ENCODE peak calls at places on chromosome 17, in seven cellular contexts. T is small intestine; J is stimulated activated CD4-positive, alpha-beta T cell treated with anti-CD3 and anti-CD28 coated beads, Interleukin-2, amount 100 ng/mL, for 24 hours; O is G401; Y is naive thymus-derived CD8-positive, alpha-beta T cell; L is foreskin fibroblast; R is GM12891. I is an unnamed sample.

GRCh38 chr17:64231567-64232141 is 31.4 kb downstream of the TEX2 start:
- DNase-seq in Y (no peak), J (no peak), O (no peak), L (peak), R (no peak), T (no peak), I (no peak)

GRCh38 chr17:56029980-56030624 is 123.2 kb upstream of the ANKFN1 start:
- DNase-seq in Y (no peak), R (no peak), L (no peak), O (no peak), J (no peak), T (no peak), I (no peak)

GRCh38 chr17:82213251-82214011 is 789 bp upstream of the CCDC57 start:
- DNase-seq in O (peak), L (peak), R (no peak), Y (peak), J (peak), T (peak), I (peak)

GRCh38 chr17:6187836-6188235 is 117.7 kb downstream of the WSCD1 start:
- DNase-seq in R (no peak), Y (no peak), L (no peak), J (no peak), T (no peak), O (no peak), I (no peak)

GRCh38 chr17:72683506-72684404 is 408.7 kb downstream of the SLC39A11 start:
- DNase-seq in L (peak), R (no peak), O (peak), Y (no peak), T (peak), J (no peak), I (peak)

GRCh38 chr17:17143501-17143900 is 62.6 kb downstream of the PLD6 start:
- DNase-seq in Y (no peak), L (no peak), J (no peak), T (no peak), O (no peak), R (no peak), I (no peak)

GRCh38 chr17:12990926-12991325 is 26.9 kb downstream of the ELAC2 start:
- DNase-seq in L (no peak), R (no peak), J (no peak), O (no peak), T (no peak), Y (no peak), I (no peak)

GRCh38 chr17:17605083-17605746 is 13.7 kb upstream of the PEMT start:
- DNase-seq in Y (no peak), T (no peak), L (peak), O (no peak), J (no peak), R (no peak), I (peak)

GRCh38 chr17:5194346-5194745 is 2.7 kb upstream of the ZNF594 start:
- DNase-seq in O (no peak), Y (no peak), L (peak), T (no peak), R (no peak), J (no peak), I (no peak)

GRCh38 chr17:63652106-63652505 is 29.9 kb downstream of the MAP3K3 start:
- DNase-seq in Y (no peak), O (no peak), T (no peak), J (no peak), L (no peak), R (no peak), I (no peak)

GRCh38 chr17:45749831-45750335 is 34.2 kb upstream of the CRHR1 start:
- DNase-seq in R (no peak), O (no peak), T (no peak), J (no peak), Y (no peak), L (no peak), I (no peak)

GRCh38 chr17:42702446-42702845 is 20.1 kb downstream of the CNTNAP1 start:
- DNase-seq in J (no peak), Y (no peak), O (no peak), T (no peak), L (no peak), R (peak), I (no peak)

GRCh38 chr17:263773-264172 is 82.3 kb upstream of the DOC2B start:
- DNase-seq in O (no peak), Y (no peak), L (no peak), J (no peak), R (no peak), T (no peak), I (no peak)

GRCh38 chr17:73954981-73955380 is 248.5 kb upstream of the RPL38 start:
- DNase-seq in J (no peak), O (no peak), R (no peak), T (peak), L (no peak), Y (no peak), I (no peak)

GRCh38 chr17:42010898-42011516 is 6.2 kb downstream of the DNAJC7 start:
- DNase-seq in O (no peak), Y (no peak), J (no peak), R (no peak), L (peak), T (peak), I (peak)

GRCh38 chr17:30021708-30022317 is 80.4 kb downstream of the EFCAB5 start:
- DNase-seq in T (peak), Y (peak), O (peak), L (peak), R (peak), J (peak), I (peak)

GRCh38 chr17:30819941-30820705 is 4.4 kb downstream of the CRLF3 start:
- DNase-seq in Y (no peak), O (no peak), T (no peak), J (no peak), L (no peak), R (no peak), I (no peak)

GRCh38 chr17:33653389-33653788 is 360.3 kb upstream of the ASIC2 start:
- DNase-seq in O (no peak), Y (no peak), T (no peak), R (no peak), J (no peak), L (no peak), I (no peak)

GRCh38 chr17:78293896-78294295 is 62.5 kb downstream of the TMEM235 start:
- DNase-seq in T (no peak), O (no peak), L (no peak), R (no peak), Y (no peak), J (no peak), I (no peak)

GRCh38 chr17:8479431-8479947 is 43.8 kb downstream of the NDEL1 start:
- DNase-seq in L (peak), J (no peak), R (no peak), T (no peak), Y (no peak), O (peak), I (no peak)

GRCh38 chr17:19384723-19385391 is 2.1 kb downstream of the MFAP4 start:
- DNase-seq in R (no peak), T (no peak), Y (no peak), L (peak), J (no peak), O (no peak), I (no peak)

GRCh38 chr17:27345141-27345904 is 51.4 kb downstream of the WSB1 start:
- DNase-seq in R (no peak), J (no peak), T (no peak), O (no peak), L (no peak), Y (no peak), I (no peak)

GRCh38 chr17:7955414-7956042 is 23.5 kb downstream of the CNTROB start:
- DNase-seq in J (no peak), T (no peak), R (no peak), O (no peak), L (no peak), Y (no peak), I (no peak)

GRCh38 chr17:69716571-69716970 is 302.1 kb downstream of the MAP2K6 start:
- DNase-seq in J (no peak), Y (no peak), R (no peak), L (peak), O (peak), T (no peak), I (no peak)

I was measured in HepG2.